ENCODE peak calls at places on chromosome 1, in nine cellular contexts. R, D, P, G, M, Y, V, O and I are unnamed samples.

GRCh38 chr1:3038113-3038551 is 16.9 kb downstream of the ACTRT2 start:
- DNase-seq in M (peak), G (no peak), D (no peak), O (no peak), P (no peak), R (no peak), Y (no peak), V (no peak), I (no peak)

GRCh38 chr1:153288634-153289275 is 24.0 kb downstream of the PGLYRP3 start:
- DNase-seq in Y (peak), M (no peak), O (peak), G (no peak), R (no peak), V (peak), D (peak), P (no peak), I (no peak)

GRCh38 chr1:6466023-6466422 is at the start of gene TNFRSF25:
- DNase-seq in Y (no peak), G (no peak), M (no peak), D (no peak), O (no peak), R (no peak), V (peak), P (no peak), I (no peak)

GRCh38 chr1:25620211-25620610 is 3.6 kb downstream of the MAN1C1 start:
- DNase-seq in M (no peak), D (no peak), G (no peak), Y (no peak), V (no peak), O (no peak), P (no peak), R (no peak), I (no peak)

GRCh38 chr1:89566761-89567174 is 42.1 kb downstream of the LRRC8B start:
- DNase-seq in M (peak), R (no peak), O (no peak), D (no peak), Y (no peak), P (no peak), G (peak), V (no peak), I (no peak)

GRCh38 chr1:235239821-235240220 is 78.8 kb upstream of the RBM34 start:
- DNase-seq in P (no peak), G (no peak), R (no peak), V (no peak), D (no peak), M (no peak), Y (no peak), O (no peak), I (no peak)

GRCh38 chr1:41678141-41678878 is 193.8 kb upstream of the EDN2 start:
- DNase-seq in O (no peak), M (peak), R (no peak), P (no peak), G (peak), Y (no peak), V (no peak), D (no peak), I (no peak)

GRCh38 chr1:215567491-215568286 is 585 bp downstream of the KCTD3 start:
- DNase-seq in V (peak), P (no peak), R (no peak), O (peak), G (no peak), D (peak), Y (no peak), M (peak), I (no peak)

GRCh38 chr1:96474985-96475743 is 246.4 kb upstream of the PTBP2 start:
- DNase-seq in R (no peak), D (no peak), P (no peak), M (no peak), Y (no peak), O (no peak), V (no peak), G (no peak), I (no peak)

GRCh38 chr1:234962340-234962989 is 166.2 kb downstream of the TOMM20 start:
- DNase-seq in M (peak), V (peak), O (peak), Y (no peak), R (no peak), D (peak), G (no peak), P (no peak), I (peak)

GRCh38 chr1:1041092-1041503 is 21.2 kb downstream of the AGRN start:
- DNase-seq in D (no peak), M (no peak), R (no peak), Y (no peak), P (no peak), V (no peak), O (no peak), G (no peak), I (no peak)

GRCh38 chr1:6727535-6727934 is 25.9 kb upstream of the DNAJC11 start:
- DNase-seq in V (peak), R (no peak), O (peak), G (no peak), P (peak), Y (no peak), D (peak), M (peak), I (peak)

GRCh38 chr1:66571789-66572188 is 37.8 kb downstream of the SGIP1 start:
- DNase-seq in M (no peak), V (no peak), Y (no peak), D (no peak), G (no peak), O (no peak), R (no peak), P (no peak), I (no peak)

GRCh38 chr1:153520818-153521476 is 14.8 kb downstream of the S100A6 start:
- DNase-seq in P (no peak), Y (no peak), V (no peak), R (no peak), O (no peak), D (no peak), G (no peak), M (no peak), I (no peak)

GRCh38 chr1:54489627-54490240 is 58.3 kb upstream of the ACOT11 start:
- DNase-seq in Y (no peak), G (no peak), V (no peak), R (no peak), D (no peak), M (no peak), P (no peak), O (no peak), I (no peak)

GRCh38 chr1:173403996-173404395 is 73.1 kb upstream of the PRDX6 start:
- DNase-seq in Y (no peak), D (no peak), R (no peak), O (no peak), M (no peak), G (no peak), P (no peak), V (no peak), I (no peak)

GRCh38 chr1:233432916-233433315 is 105.4 kb downstream of the MAP3K21 start:
- DNase-seq in R (no peak), P (no peak), M (no peak), D (no peak), Y (no peak), V (no peak), O (no peak), G (no peak), I (no peak)

GRCh38 chr1:9150582-9151290 is 21.8 kb upstream of the GPR157 start:
- DNase-seq in O (no peak), G (peak), M (no peak), D (no peak), P (no peak), V (no peak), R (no peak), Y (no peak), I (no peak)

GRCh38 chr1:243959998-243960397 is 91.1 kb upstream of the ZBTB18 start:
- DNase-seq in M (peak), D (no peak), P (no peak), G (no peak), Y (no peak), R (no peak), O (no peak), V (no peak), I (no peak)

GRCh38 chr1:220278991-220279390 is 6.7 kb upstream of the RAB3GAP2 start:
- DNase-seq in O (no peak), Y (no peak), V (no peak), R (no peak), M (no peak), P (no peak), D (no peak), G (no peak), I (no peak)

GRCh38 chr1:219066631-219067349 is 106.9 kb upstream of the LYPLAL1 start:
- DNase-seq in R (no peak), M (no peak), Y (no peak), O (peak), G (no peak), D (peak), V (no peak), P (no peak), I (no peak)

GRCh38 chr1:193558491-193559028 is 372.1 kb upstream of the B3GALT2 start:
- DNase-seq in R (no peak), D (peak), V (no peak), P (no peak), O (no peak), Y (no peak), M (peak), G (no peak), I (no peak)

GRCh38 chr1:119040489-119040888 is 52.3 kb upstream of the TBX15 start:
- DNase-seq in O (no peak), R (no peak), M (no peak), P (no peak), V (no peak), G (no peak), D (no peak), Y (no peak), I (no peak)

GRCh38 chr1:41713557-41714327 is 205.0 kb downstream of the HIVEP3 start:
- DNase-seq in R (no peak), M (no peak), G (no peak), V (no peak), D (peak), Y (no peak), O (no peak), P (no peak), I (no peak)

GRCh38 chr1:94236021-94236491 is 1.3 kb downstream of the ARHGAP29 start:
- DNase-seq in V (no peak), D (no peak), R (no peak), G (no peak), P (no peak), O (no peak), Y (no peak), M (peak), I (no peak)

GRCh38 chr1:34057347-34057746 is 107.7 kb downstream of the CSMD2 start:
- DNase-seq in R (no peak), V (no peak), G (no peak), Y (no peak), P (no peak), O (no peak), D (no peak), M (no peak), I (no peak)

GRCh38 chr1:226443439-226443838 is 35.5 kb upstream of the PARP1 start:
- DNase-seq in M (no peak), O (no peak), R (no peak), D (peak), V (no peak), P (no peak), G (no peak), Y (no peak), I (no peak)

GRCh38 chr1:87495147-87495546 is 166.5 kb downstream of the LMO4 start:
- DNase-seq in G (no peak), V (peak), D (peak), O (peak), Y (no peak), M (no peak), P (no peak), R (no peak), I (no peak)

GRCh38 chr1:48263042-48263441 is 40.5 kb downstream of the SLC5A9 start:
- DNase-seq in D (no peak), P (no peak), M (no peak), V (no peak), O (no peak), G (no peak), Y (no peak), R (no peak), I (no peak)

GRCh38 chr1:221816899-221817298 is 75.0 kb upstream of the DUSP10 start:
- DNase-seq in G (no peak), D (peak), V (no peak), R (no peak), M (no peak), P (no peak), Y (no peak), O (no peak), I (no peak)

GRCh38 chr1:25381041-25381440 is 39.6 kb downstream of the RHCE start:
- DNase-seq in O (no peak), P (no peak), R (no peak), V (no peak), D (no peak), M (no peak), Y (no peak), G (no peak), I (no peak)

GRCh38 chr1:84944767-84945486 is 51.9 kb upstream of the LPAR3 start:
- DNase-seq in O (peak), M (peak), P (peak), Y (no peak), D (peak), G (peak), R (no peak), V (peak), I (peak)

GRCh38 chr1:88961647-88962275 is 30.7 kb downstream of the KYAT3 start:
- DNase-seq in P (no peak), V (no peak), M (no peak), D (no peak), G (no peak), R (no peak), O (no peak), Y (no peak), I (no peak)

GRCh38 chr1:201218409-201218808 is 27.8 kb downstream of the IGFN1 start:
- DNase-seq in P (no peak), D (no peak), Y (no peak), O (no peak), V (no peak), M (no peak), G (no peak), R (no peak), I (no peak)

GRCh38 chr1:68188644-68189340 is 43.5 kb downstream of the WLS start:
- DNase-seq in V (no peak), Y (no peak), D (no peak), O (no peak), M (no peak), R (no peak), P (no peak), G (no peak), I (no peak)

GRCh38 chr1:115978292-115978941 is 2.1 kb downstream of the SLC22A15 start:
- DNase-seq in Y (no peak), P (no peak), V (no peak), G (no peak), D (no peak), M (no peak), O (no peak), R (no peak), I (no peak)

GRCh38 chr1:115975569-115976061 is 698 bp upstream of the SLC22A15 start:
- DNase-seq in G (no peak), V (no peak), Y (no peak), R (no peak), O (no peak), D (no peak), M (no peak), P (no peak), I (no peak)

GRCh38 chr1:115976900-115977480 is 677 bp downstream of the SLC22A15 start:
- DNase-seq in O (no peak), V (no peak), M (no peak), Y (no peak), D (no peak), R (no peak), G (no peak), P (no peak), I (no peak)

GRCh38 chr1:115976062-115976899 is at the start of gene SLC22A15:
- DNase-seq in P (peak), V (peak), G (peak), O (peak), D (peak), Y (no peak), R (peak), M (peak), I (peak)

GRCh38 chr1:115977481-115978258 is 1.4 kb downstream of the SLC22A15 start:
- DNase-seq in Y (no peak), V (no peak), O (peak), R (no peak), D (peak), M (peak), P (no peak), G (no peak), I (no peak)
- TF ChIP-seq POLR2A in Y (no peak), V (no peak), O (no peak), R (no peak), D (no peak), M (peak), P (no peak), G (no peak), I (no peak)

DNA sequence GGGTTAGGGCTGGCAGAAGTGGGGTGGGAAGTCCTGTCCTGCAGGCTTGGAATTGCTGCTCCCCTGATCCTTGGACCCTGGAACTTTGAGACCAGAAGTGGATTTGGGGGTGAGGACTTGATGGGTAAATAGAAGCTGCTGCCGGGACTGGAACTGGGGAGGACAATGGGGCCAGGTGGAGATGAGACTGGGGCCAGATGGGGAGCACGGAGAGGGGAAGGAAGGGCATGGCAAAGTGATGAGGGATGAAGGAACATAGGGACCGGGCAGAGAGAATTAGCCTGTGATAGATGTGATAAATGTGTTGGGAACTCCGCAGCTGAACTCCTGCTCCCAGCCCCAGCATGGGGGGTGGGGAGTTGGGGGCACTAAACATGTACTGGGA is 637 bp downstream of the NHLH1 start:
- DNase-seq in O (no peak), R (no peak), D (no peak), P (no peak), Y (no peak), G (no peak), V (no peak), M (no peak), I (no peak)
- TF ChIP-seq POLR2A in O (no peak), R (no peak), D (no peak), P (no peak), Y (no peak), G (no peak), V (no peak), M (no peak), I (no peak)

DNA sequence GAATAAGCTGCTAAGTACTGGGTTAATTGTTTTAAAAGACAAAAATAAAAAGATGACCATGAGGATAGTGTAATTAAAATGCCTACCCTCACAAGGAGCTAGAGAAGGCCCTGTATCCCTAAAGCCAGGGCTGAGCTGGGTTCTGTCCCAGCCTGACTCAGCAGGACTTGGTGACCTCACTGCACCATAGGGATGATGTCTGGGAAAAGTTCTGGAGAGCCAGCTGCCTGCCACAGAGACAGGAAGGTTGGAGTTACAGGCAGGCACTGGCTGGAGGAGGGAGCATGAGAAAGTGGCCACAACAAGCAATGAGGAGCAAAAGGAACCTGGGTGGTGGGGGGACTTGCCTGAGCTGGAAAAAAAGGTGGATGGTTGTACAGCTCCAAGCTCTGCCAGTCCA is 5.7 kb upstream of the TNR start:
- DNase-seq in O (no peak), D (no peak), P (no peak), R (no peak), G (no peak), V (no peak), M (peak), Y (no peak), I (no peak)
- TF ChIP-seq POLR2A in O (no peak), D (no peak), P (no peak), R (no peak), G (no peak), V (no peak), M (no peak), Y (no peak), I (no peak)

DNA sequence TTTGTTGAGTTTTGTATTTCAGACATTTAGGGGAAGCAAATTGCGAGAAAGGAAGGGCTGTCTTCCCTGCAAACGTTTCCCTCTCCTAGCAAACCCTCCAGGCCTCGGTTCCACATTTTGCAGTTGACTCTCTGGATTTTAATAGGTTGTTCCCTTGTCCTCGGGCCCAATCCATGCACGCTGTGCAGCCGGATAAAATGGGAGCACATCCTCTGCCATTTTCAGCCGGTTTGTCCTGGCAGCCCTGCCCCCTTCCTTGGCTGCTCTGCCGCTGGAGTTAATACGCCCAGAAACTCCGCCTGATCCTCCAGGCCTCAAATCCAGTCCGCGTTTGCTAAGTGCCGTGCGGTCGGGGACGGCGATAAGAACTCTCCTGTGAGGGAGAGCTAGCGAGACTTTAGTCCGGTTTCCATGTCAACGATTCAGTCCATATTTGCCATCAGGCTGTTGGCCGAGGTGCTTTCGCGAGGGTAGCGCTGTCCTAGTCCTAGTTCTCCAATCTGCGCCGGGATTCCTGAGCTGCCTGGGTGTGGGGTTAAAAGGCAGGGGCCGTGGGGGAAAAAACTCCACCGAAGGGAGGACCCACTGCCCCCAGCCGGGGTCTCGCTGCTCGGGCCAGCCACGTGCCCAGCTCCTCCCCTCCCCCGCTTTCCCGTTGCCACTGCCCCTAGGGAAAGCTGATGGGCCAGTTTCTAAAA is 2.9 kb upstream of the ARID1A start:
- DNase-seq in R (peak), P (peak), Y (peak), G (peak), O (peak), M (peak), V (peak), D (peak), I (peak)
- TF ChIP-seq POLR2A in R (no peak), P (no peak), Y (peak), G (peak), O (peak), M (peak), V (peak), D (peak), I (peak)

DNA sequence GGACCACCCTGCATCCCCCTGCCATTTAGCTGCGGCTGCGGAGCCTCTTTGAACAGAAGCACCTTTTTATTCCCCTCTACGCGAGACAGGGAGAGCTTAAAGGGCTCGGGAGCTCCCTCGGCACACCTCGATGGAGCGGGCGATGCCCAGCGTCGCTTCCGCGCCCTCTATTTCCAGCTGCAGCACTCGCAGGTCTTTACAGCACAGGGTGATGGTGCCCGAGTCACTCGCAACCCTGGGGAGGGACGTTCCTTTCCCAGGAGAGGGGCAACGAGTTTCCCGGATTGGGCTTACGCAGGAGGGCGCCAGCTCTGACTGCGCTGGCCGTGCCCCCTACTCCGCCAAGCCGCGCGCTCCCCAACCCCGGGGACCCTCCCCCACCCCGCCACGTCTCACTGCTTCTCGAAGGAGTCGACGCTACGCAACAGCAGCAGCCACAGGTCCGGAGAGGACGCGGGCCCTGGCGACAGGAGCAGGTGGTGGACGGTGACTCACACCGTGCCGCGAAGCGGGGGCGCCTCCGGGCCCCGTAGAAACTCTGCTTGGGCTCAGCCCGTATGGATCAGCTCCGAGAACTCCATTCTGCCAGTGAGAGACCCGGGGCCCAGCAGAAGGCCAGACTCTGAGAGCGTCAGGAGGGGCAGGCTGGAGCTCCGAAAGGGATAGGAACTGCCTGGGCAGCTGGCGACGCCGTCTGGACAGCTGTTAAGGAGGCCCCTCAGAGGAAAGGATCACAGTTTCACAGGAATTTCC is 5.8 kb upstream of the FAM167B start:
- DNase-seq in P (peak), D (peak), M (peak), G (no peak), O (peak), V (peak), Y (no peak), R (no peak), I (no peak)
- TF ChIP-seq POLR2A in P (no peak), D (no peak), M (peak), G (no peak), O (no peak), V (no peak), Y (no peak), R (no peak), I (peak)